ENCODE peak calls at places on chromosomes 5 and 9, in six cellular contexts. One of them, this sample, is unnamed.

GRCh38 chr5:118692811-118693342 is 295.5 kb downstream of the DTWD2 start:
- DNase-seq in body of pancreas: no peak
- DNase-seq in GM23338: peak; percentile 40
- DNase-seq in breast epithelium: no peak
- DNase-seq in H1: no peak
- DNase-seq in aorta: no peak
- DNase-seq in this sample: no peak

GRCh38 chr9:72473474-72474241 is 47.8 kb upstream of the TMC1 start:
- DNase-seq in body of pancreas: no peak
- DNase-seq in GM23338: no peak
- DNase-seq in breast epithelium: no peak
- DNase-seq in H1: no peak
- DNase-seq in aorta: no peak
- DNase-seq in this sample: no peak

GRCh38 chr9:115385383-115386122 is 267.6 kb upstream of the TNC start:
- DNase-seq in body of pancreas: no peak
- DNase-seq in GM23338: peak; percentile 17
- DNase-seq in breast epithelium: no peak
- DNase-seq in H1: no peak
- DNase-seq in aorta: no peak
- DNase-seq in this sample: no peak

GRCh38 chr5:53037141-53037859 is 48.1 kb downstream of the ITGA2 start:
- DNase-seq in body of pancreas: no peak
- DNase-seq in GM23338: no peak
- DNase-seq in breast epithelium: no peak
- DNase-seq in H1: no peak
- DNase-seq in aorta: no peak
- DNase-seq in this sample: no peak

GRCh38 chr9:78707481-78707977 is 410.6 kb downstream of the PSAT1 start:
- DNase-seq in body of pancreas: no peak
- DNase-seq in GM23338: no peak
- DNase-seq in breast epithelium: no peak
- DNase-seq in H1: no peak
- DNase-seq in aorta: no peak
- DNase-seq in this sample: no peak

GRCh38 chr9:36470891-36471290 is 70.8 kb upstream of the RNF38 start:
- DNase-seq in body of pancreas: peak; percentile 33
- DNase-seq in GM23338: no peak
- DNase-seq in breast epithelium: peak; percentile 32
- DNase-seq in H1: no peak
- DNase-seq in aorta: no peak
- DNase-seq in this sample: peak; percentile 41

GRCh38 chr9:73038613-73039012 is 85.8 kb upstream of the ALDH1A1 start:
- DNase-seq in body of pancreas: peak; percentile 33
- DNase-seq in GM23338: peak; percentile 14
- DNase-seq in breast epithelium: peak; percentile 72
- DNase-seq in H1: no peak
- DNase-seq in aorta: peak; percentile 72
- DNase-seq in this sample: no peak

GRCh38 chr5:135602882-135603721 is 24.3 kb upstream of the CXCL14 start:
- DNase-seq in body of pancreas: no peak
- DNase-seq in GM23338: no peak
- DNase-seq in breast epithelium: peak; percentile 10
- DNase-seq in H1: peak; percentile 42
- DNase-seq in aorta: no peak
- DNase-seq in this sample: no peak

GRCh38 chr5:138352722-138353549 is 451 bp downstream of the KDM3B start:
- DNase-seq in body of pancreas: peak; percentile 71
- DNase-seq in GM23338: peak; percentile 68
- DNase-seq in breast epithelium: peak; percentile 59
- DNase-seq in H1: peak; percentile 79
- DNase-seq in aorta: peak; percentile 88
- DNase-seq in this sample: peak; percentile 59

GRCh38 chr5:175235251-175235963 is 208.6 kb downstream of the DRD1 start:
- DNase-seq in body of pancreas: no peak
- DNase-seq in GM23338: no peak
- DNase-seq in breast epithelium: no peak
- DNase-seq in H1: no peak
- DNase-seq in aorta: no peak
- DNase-seq in this sample: no peak

GRCh38 chr5:77751328-77752023 is 24.7 kb downstream of the TBCA start:
- DNase-seq in body of pancreas: no peak
- DNase-seq in GM23338: peak; percentile 44
- DNase-seq in breast epithelium: no peak
- DNase-seq in H1: no peak
- DNase-seq in aorta: no peak
- DNase-seq in this sample: no peak

GRCh38 chr9:1495282-1495681 is 445.1 kb downstream of the DMRT2 start:
- DNase-seq in body of pancreas: no peak
- DNase-seq in GM23338: peak; percentile 6
- DNase-seq in breast epithelium: no peak
- DNase-seq in H1: no peak
- DNase-seq in aorta: no peak
- DNase-seq in this sample: no peak

GRCh38 chr5:112717506-112718082 is 20.1 kb upstream of the APC start:
- DNase-seq in body of pancreas: no peak
- DNase-seq in GM23338: no peak
- DNase-seq in breast epithelium: no peak
- DNase-seq in H1: no peak
- DNase-seq in aorta: no peak
- DNase-seq in this sample: no peak

GRCh38 chr9:136354592-136355085 is 8.9 kb downstream of the DNLZ start:
- DNase-seq in body of pancreas: no peak
- DNase-seq in GM23338: no peak
- DNase-seq in breast epithelium: no peak
- DNase-seq in H1: no peak
- DNase-seq in aorta: no peak
- DNase-seq in this sample: no peak

GRCh38 chr5:74205745-74206570 is 434.6 kb downstream of the ENC1 start:
- DNase-seq in body of pancreas: no peak
- DNase-seq in GM23338: no peak
- DNase-seq in breast epithelium: no peak
- DNase-seq in H1: no peak
- DNase-seq in aorta: no peak
- DNase-seq in this sample: no peak

GRCh38 chr9:88267283-88267682 is 121.0 kb upstream of the SPIN1 start:
- DNase-seq in body of pancreas: no peak
- DNase-seq in GM23338: no peak
- DNase-seq in breast epithelium: no peak
- DNase-seq in H1: no peak
- DNase-seq in aorta: no peak
- DNase-seq in this sample: no peak

GRCh38 chr5:19555436-19555835 is 432.6 kb downstream of the CDH18 start:
- DNase-seq in body of pancreas: no peak
- DNase-seq in GM23338: peak; percentile 5
- DNase-seq in breast epithelium: no peak
- DNase-seq in H1: no peak
- DNase-seq in aorta: no peak
- DNase-seq in this sample: no peak

GRCh38 chr9:95023217-95024003 is 294.1 kb downstream of the FANCC start:
- DNase-seq in body of pancreas: peak; percentile 73
- DNase-seq in GM23338: no peak
- DNase-seq in breast epithelium: no peak
- DNase-seq in H1: no peak
- DNase-seq in aorta: no peak
- DNase-seq in this sample: no peak

GRCh38 chr9:129500166-129500862 is 120.6 kb downstream of the C9orf50 start:
- DNase-seq in body of pancreas: no peak
- DNase-seq in GM23338: peak; percentile 52
- DNase-seq in breast epithelium: no peak
- DNase-seq in H1: peak; percentile 65
- DNase-seq in aorta: no peak
- DNase-seq in this sample: no peak

GRCh38 chr9:72602629-72603028 is 81.2 kb downstream of the TMC1 start:
- DNase-seq in body of pancreas: no peak
- DNase-seq in GM23338: no peak
- DNase-seq in breast epithelium: no peak
- DNase-seq in H1: no peak
- DNase-seq in aorta: no peak
- DNase-seq in this sample: no peak

GRCh38 chr5:1807479-1808185 is 6.4 kb downstream of the NDUFS6 start:
- DNase-seq in body of pancreas: no peak
- DNase-seq in GM23338: no peak
- DNase-seq in breast epithelium: no peak
- DNase-seq in H1: no peak
- DNase-seq in aorta: peak; percentile 48
- DNase-seq in this sample: no peak

GRCh38 chr5:141725909-141726308 is 43.9 kb upstream of the ARAP3 start:
- DNase-seq in body of pancreas: peak; percentile 70
- DNase-seq in GM23338: no peak
- DNase-seq in breast epithelium: no peak
- DNase-seq in H1: no peak
- DNase-seq in aorta: no peak
- DNase-seq in this sample: no peak

GRCh38 chr9:82996931-82997330 is 66.0 kb downstream of the RASEF start:
- DNase-seq in body of pancreas: no peak
- DNase-seq in GM23338: no peak
- DNase-seq in breast epithelium: no peak
- DNase-seq in H1: no peak
- DNase-seq in aorta: no peak
- DNase-seq in this sample: no peak

GRCh38 chr5:68426609-68427008 is 211.1 kb downstream of the PIK3R1 start:
- DNase-seq in body of pancreas: no peak
- DNase-seq in GM23338: no peak
- DNase-seq in breast epithelium: no peak
- DNase-seq in H1: no peak
- DNase-seq in aorta: no peak
- DNase-seq in this sample: no peak

GRCh38 chr5:141618030-141618803 is 583 bp downstream of the DIAPH1 start:
- DNase-seq in body of pancreas: peak; percentile 90
- DNase-seq in GM23338: peak; percentile 85
- DNase-seq in breast epithelium: peak; percentile 70
- DNase-seq in H1: peak; percentile 76
- DNase-seq in aorta: no peak
- DNase-seq in this sample: peak; percentile 30

GRCh38 chr5:170571885-170572284 is 68.1 kb downstream of the KCNIP1 start:
- DNase-seq in body of pancreas: no peak
- DNase-seq in GM23338: no peak
- DNase-seq in breast epithelium: no peak
- DNase-seq in H1: no peak
- DNase-seq in aorta: no peak
- DNase-seq in this sample: no peak

GRCh38 chr9:89410022-89410421 is 87.9 kb downstream of the SEMA4D start:
- DNase-seq in body of pancreas: no peak
- DNase-seq in GM23338: no peak
- DNase-seq in breast epithelium: no peak
- DNase-seq in H1: no peak
- DNase-seq in aorta: no peak
- DNase-seq in this sample: no peak

GRCh38 chr5:81825237-81825636 is 74.3 kb upstream of the SSBP2 start:
- DNase-seq in body of pancreas: peak; percentile 57
- DNase-seq in GM23338: no peak
- DNase-seq in breast epithelium: peak; percentile 53
- DNase-seq in H1: no peak
- DNase-seq in aorta: peak; percentile 86
- DNase-seq in this sample: no peak

GRCh38 chr9:89749500-89750116 is 144.8 kb downstream of the GADD45G start:
- DNase-seq in body of pancreas: no peak
- DNase-seq in GM23338: no peak
- DNase-seq in breast epithelium: no peak
- DNase-seq in H1: no peak
- DNase-seq in aorta: no peak
- DNase-seq in this sample: no peak

GRCh38 chr9:109019420-109019819 is 6.1 kb upstream of the CTNNAL1 start:
- DNase-seq in body of pancreas: no peak
- DNase-seq in GM23338: no peak
- DNase-seq in breast epithelium: no peak
- DNase-seq in H1: no peak
- DNase-seq in aorta: no peak
- DNase-seq in this sample: no peak
- H3K27ac ChIP-seq in body of pancreas: no peak overlapping the region
- H3K27ac ChIP-seq in GM23338: no peak overlapping the region
- H3K27ac ChIP-seq in breast epithelium: no peak overlapping the region
- H3K27ac ChIP-seq in H1: no peak overlapping the region
- H3K27ac ChIP-seq in aorta: no peak overlapping the region
- H3K27ac ChIP-seq in this sample: no peak overlapping the region

GRCh38 chr5:9112520-9113291 is 433.2 kb downstream of the SEMA5A start:
- DNase-seq in body of pancreas: no peak
- DNase-seq in GM23338: no peak
- DNase-seq in breast epithelium: no peak
- DNase-seq in H1: no peak
- DNase-seq in aorta: no peak
- DNase-seq in this sample: no peak
- H3K27ac ChIP-seq in body of pancreas: no peak overlapping the region
- H3K27ac ChIP-seq in GM23338: no peak overlapping the region
- H3K27ac ChIP-seq in breast epithelium: no peak overlapping the region
- H3K27ac ChIP-seq in H1: no peak overlapping the region
- H3K27ac ChIP-seq in aorta: no peak overlapping the region
- H3K27ac ChIP-seq in this sample: no peak overlapping the region

DNA sequence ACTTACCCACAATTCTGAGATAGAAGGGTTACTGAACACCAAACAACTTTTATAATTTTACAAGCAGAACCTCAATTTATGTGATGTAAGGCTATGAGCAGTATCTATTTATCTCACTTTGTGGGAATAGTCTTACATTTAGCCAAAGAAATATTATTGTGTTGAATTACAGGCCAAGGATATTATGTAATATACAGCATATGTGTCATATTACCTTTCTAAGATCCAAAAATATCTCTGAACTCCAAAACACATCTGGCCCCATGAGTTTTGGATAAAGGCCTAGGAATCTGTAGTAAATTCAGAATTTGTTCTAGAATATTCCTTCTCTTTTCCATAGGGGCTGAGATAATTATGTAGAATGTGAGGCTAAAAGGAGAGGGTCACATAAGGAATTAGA is 20.6 kb upstream of the GRAMD2B start:
- DNase-seq in body of pancreas: no peak
- DNase-seq in GM23338: no peak
- DNase-seq in breast epithelium: no peak
- DNase-seq in H1: no peak
- DNase-seq in aorta: no peak
- DNase-seq in this sample: no peak
- H3K27ac ChIP-seq in body of pancreas: no peak overlapping the region
- H3K27ac ChIP-seq in GM23338: no peak overlapping the region
- H3K27ac ChIP-seq in breast epithelium: peak overlapping the region; percentile 63
- H3K27ac ChIP-seq in H1: no peak overlapping the region
- H3K27ac ChIP-seq in aorta: no peak overlapping the region
- H3K27ac ChIP-seq in this sample: no peak overlapping the region

GRCh38 chr5:78995521-78995920 is 10.4 kb upstream of the ARSB start:
- DNase-seq in body of pancreas: no peak
- DNase-seq in GM23338: no peak
- DNase-seq in breast epithelium: no peak
- DNase-seq in H1: no peak
- DNase-seq in aorta: no peak
- DNase-seq in this sample: no peak

GRCh38 chr5:79001471-79001870 is 16.4 kb upstream of the ARSB start:
- DNase-seq in body of pancreas: no peak
- DNase-seq in GM23338: no peak
- DNase-seq in breast epithelium: no peak
- DNase-seq in H1: no peak
- DNase-seq in aorta: no peak
- DNase-seq in this sample: no peak

GRCh38 chr5:78993165-78993564 is 8.1 kb upstream of the ARSB start:
- DNase-seq in body of pancreas: no peak
- DNase-seq in GM23338: no peak
- DNase-seq in breast epithelium: no peak
- DNase-seq in H1: no peak
- DNase-seq in aorta: no peak
- DNase-seq in this sample: no peak

GRCh38 chr5:78992136-78992535 is 7.0 kb upstream of the ARSB start:
- DNase-seq in body of pancreas: no peak
- DNase-seq in GM23338: no peak
- DNase-seq in breast epithelium: no peak
- DNase-seq in H1: no peak
- DNase-seq in aorta: no peak
- DNase-seq in this sample: no peak

GRCh38 chr5:78997090-78997489 is 12.0 kb upstream of the ARSB start:
- DNase-seq in body of pancreas: no peak
- DNase-seq in GM23338: no peak
- DNase-seq in breast epithelium: no peak
- DNase-seq in H1: no peak
- DNase-seq in aorta: no peak
- DNase-seq in this sample: no peak
- H3K27ac ChIP-seq in body of pancreas: no peak overlapping the region
- H3K27ac ChIP-seq in GM23338: no peak overlapping the region
- H3K27ac ChIP-seq in breast epithelium: no peak overlapping the region
- H3K27ac ChIP-seq in H1: no peak overlapping the region
- H3K27ac ChIP-seq in aorta: no peak overlapping the region
- H3K27ac ChIP-seq in this sample: no peak overlapping the region